ENCODE peak calls at places on chromosomes 3 and 15, in four cellular contexts. W, V, I and Y are unnamed samples. For H3K4me1, the result is how much of the 10 kb centered on the place peaks cover.

GRCh38 chr15:25233766-25234350 is 205.0 kb downstream of the UBE3A start:
- DNase-seq in V (no peak), W (no peak), I (no peak), Y (no peak)

GRCh38 chr3:23981136-23981535 is 36.0 kb downstream of the NR1D2 start:
- DNase-seq in W (no peak), V (no peak), I (no peak), Y (no peak)

GRCh38 chr3:42807929-42808328 is 1.3 kb upstream of the ACKR2 start:
- DNase-seq in I (no peak), V (no peak), W (no peak), Y (no peak)

GRCh38 chr3:24477090-24477656 is 17.5 kb downstream of the THRB start:
- DNase-seq in W (no peak), I (no peak), V (no peak), Y (no peak)

GRCh38 chr15:65761210-65761926 is 30.7 kb downstream of the DENND4A start:
- DNase-seq in V (no peak), I (no peak), W (no peak), Y (no peak)

GRCh38 chr3:108125550-108126071 is 34.8 kb upstream of the CD47 start:
- DNase-seq in V (no peak), W (no peak), I (no peak), Y (no peak)

GRCh38 chr3:33063651-33064051 is 33.3 kb downstream of the GLB1 start:
- DNase-seq in I (no peak), V (no peak), W (peak), Y (no peak)

GRCh38 chr15:50458301-50458700 is 34.1 kb downstream of the USP8 start:
- DNase-seq in V (no peak), I (no peak), W (peak), Y (no peak)

GRCh38 chr3:14467723-14468620 is 65.6 kb downstream of the SLC6A6 start:
- DNase-seq in W (peak), I (peak), V (peak), Y (peak)

GRCh38 chr3:105402287-105402801 is 35.6 kb downstream of the ALCAM start:
- DNase-seq in I (no peak), V (no peak), W (peak), Y (no peak)

GRCh38 chr3:59374812-59375211 is 325.0 kb upstream of the CFAP20DC start:
- DNase-seq in V (no peak), I (no peak), W (no peak), Y (no peak)

GRCh38 chr15:36331531-36332275 is 247.7 kb upstream of the CDIN1 start:
- DNase-seq in W (peak), V (no peak), I (no peak), Y (no peak)

GRCh38 chr15:100766225-100767001 is 113.2 kb upstream of the ALDH1A3 start:
- DNase-seq in V (no peak), I (no peak), W (no peak), Y (peak)

GRCh38 chr3:50517721-50518206 is 14.3 kb upstream of the CACNA2D2 start:
- DNase-seq in W (no peak), I (no peak), V (no peak), Y (no peak)
- H3K4me1 ChIP-seq in W (under half), I (under half), V (under half), Y (under half)

GRCh38 chr3:28449398-28449797 is 100.8 kb upstream of the AZI2 start:
- DNase-seq in W (no peak), I (no peak), V (no peak), Y (no peak)
- H3K27ac ChIP-seq in W (no peak), I (no peak), V (no peak), Y (no peak)

GRCh38 chr3:149391960-149392359 is 14.5 kb upstream of the TM4SF1 start:
- DNase-seq in W (no peak), V (no peak), I (no peak), Y (no peak)

GRCh38 chr3:149388714-149389417 is 11.4 kb upstream of the TM4SF1 start:
- DNase-seq in W (no peak), V (no peak), I (no peak), Y (no peak)

GRCh38 chr3:149388001-149388435 is 10.6 kb upstream of the TM4SF1 start:
- DNase-seq in V (no peak), I (no peak), W (peak), Y (no peak)

GRCh38 chr3:149390772-149391212 is 13.3 kb upstream of the TM4SF1 start:
- DNase-seq in W (peak), V (no peak), I (no peak), Y (no peak)

DNA sequence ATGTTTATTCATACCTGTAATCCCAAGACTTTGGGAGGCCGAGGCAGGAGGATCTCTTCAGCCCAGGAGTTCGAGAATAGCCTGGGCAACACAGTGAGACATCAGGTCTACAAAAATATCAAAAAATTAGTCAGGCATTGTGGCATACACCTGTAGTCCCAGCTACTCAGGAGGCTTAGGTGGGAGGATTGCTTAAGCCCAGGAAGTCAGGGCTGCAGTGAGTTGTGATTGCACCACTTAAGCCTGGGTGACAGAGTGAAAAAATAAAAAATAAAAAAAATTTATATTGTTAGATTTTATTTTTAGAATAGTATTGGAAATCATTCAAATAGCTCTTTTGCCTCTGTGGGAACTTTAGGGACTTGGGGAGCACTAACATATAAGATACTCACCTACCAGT is 12.9 kb upstream of the TM4SF1 start:
- DNase-seq in I (no peak), V (no peak), W (no peak), Y (no peak)
- H3K4me1 ChIP-seq in I (under half), V (under half), W (under half), Y (under half)

GRCh38 chr15:40280260-40281056 is 2.4 kb downstream of the ANKRD63 start:
- DNase-seq in V (no peak), I (no peak), W (no peak), Y (no peak)
- H3K27ac ChIP-seq in V (peak), I (no peak), W (no peak), Y (no peak)

DNA sequence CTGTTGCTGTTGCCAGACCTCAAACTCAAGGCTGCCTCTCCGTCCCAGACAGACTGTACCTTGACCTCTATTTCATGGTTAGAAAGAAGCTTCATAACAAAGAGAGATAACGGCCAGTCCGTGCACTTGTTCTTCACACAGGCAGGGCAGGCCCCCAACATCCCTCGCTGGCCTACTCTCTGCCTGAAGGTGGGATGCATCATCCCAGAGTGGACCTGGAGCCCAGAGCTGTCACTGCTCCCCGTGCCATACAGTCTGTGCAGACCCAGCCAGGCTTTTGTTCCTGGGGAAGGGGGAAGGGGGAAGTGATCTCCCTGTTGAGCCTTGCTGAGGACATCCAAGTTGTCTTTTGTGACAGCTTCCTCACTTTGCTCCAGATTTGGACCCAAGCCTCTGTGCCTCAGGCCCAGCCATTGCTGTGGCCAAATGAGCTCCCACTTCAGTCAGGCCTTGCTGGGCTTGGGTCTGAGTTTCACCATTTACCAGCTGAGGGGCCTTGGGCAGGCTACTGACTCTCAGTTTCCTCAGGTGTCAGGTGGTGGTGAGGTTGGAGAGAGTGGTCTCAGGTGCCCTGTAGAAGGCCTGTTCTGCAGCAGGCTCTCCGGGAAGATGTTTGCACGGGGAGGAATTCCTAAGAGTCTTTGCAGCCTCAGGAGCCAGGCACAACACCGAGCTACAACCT is 141.6 kb downstream of the DNAJB8 start:
- DNase-seq in V (no peak), I (peak), W (no peak), Y (no peak)
- H3K4me1 ChIP-seq in V (under half), I (under half), W (under half), Y (under half)

GRCh38 chr15:33067456-33067855 is 127.1 kb downstream of the FMN1 start:
- DNase-seq in I (no peak), W (peak), V (no peak), Y (peak)
- H3K27ac ChIP-seq in I (no peak), W (peak), V (no peak), Y (peak)

DNA sequence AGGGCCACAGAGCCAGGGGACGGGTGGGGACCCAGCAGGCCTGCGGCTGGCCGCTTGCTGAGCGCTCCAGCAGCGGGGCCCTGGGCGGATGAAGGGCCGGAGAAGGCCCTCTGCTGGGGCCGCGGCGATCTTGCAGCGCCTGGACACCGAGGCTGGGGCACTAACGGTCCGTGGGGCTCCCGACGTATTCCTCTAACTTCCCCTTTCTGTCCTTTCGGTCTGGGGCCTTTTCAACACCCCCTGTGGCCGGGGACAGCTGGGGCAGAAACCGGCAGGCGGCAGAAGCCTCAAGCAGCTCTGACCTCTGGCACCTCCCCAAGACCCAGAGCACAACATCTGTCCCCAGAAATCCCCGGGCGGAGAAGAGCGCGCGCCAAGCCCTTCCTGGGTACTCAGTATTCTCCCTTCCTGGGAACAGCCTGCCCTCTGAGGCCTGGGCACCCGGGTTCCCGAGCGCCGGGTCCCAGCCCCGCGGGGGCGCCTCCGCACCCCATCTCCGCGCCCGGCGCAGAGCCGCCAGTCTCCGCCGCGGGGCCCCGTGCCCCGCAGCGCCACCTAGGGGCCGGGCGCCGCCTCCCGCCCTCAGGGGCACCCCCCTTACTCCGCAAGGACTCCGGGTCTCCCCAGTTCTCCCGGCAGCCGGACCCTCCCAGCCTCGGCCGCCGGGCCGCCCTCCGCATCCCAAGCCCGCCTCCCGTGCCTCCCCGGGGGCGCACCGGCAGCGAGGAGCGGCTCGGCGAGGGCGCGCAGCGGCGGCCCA is 587 bp upstream of the SLCO3A1 start:
- DNase-seq in V (peak), W (peak), I (peak), Y (peak)
- H3K4me1 ChIP-seq in V (under half), W (under half), I (under half), Y (under half)

DNA sequence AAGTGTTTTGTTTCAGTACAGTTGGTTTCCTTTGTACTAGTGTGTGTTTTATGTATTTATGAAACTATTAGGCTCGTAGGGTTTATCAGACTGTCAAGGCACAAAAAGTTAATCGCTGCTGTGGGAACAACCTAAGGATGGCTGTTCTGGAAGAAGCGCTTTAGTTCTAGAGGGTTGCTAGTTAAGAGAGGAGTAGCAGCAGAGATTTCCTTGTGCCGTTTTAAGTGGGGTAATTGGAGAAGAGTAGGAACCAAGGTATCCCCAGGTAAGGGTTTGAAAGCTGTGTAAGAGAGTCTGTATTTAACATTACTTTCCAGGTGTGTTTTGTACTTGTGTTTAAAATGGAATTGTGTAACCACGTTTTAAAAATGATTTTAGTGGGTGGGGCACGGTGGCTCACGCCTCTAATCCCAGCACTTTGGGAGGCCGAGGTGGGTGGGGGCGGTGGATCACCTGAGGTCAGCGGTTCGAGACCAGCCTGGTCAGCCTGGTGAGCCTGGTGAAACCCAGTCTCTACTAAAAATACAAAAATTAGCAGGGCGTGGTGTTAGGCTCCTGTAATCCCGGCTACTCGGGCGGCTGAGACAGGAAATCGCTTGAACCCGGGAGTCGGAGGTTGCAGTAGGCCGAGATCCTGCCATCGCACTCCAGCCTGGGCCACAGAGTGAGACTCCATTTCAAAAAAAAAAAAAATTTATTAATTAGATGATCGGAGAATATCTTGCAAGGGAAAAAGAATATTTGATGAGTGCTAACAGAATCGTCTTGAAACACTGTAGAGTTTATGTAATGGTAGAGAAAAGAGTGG is 2.6 kb downstream of the MORF4L1 start:
- DNase-seq in V (no peak), I (no peak), W (no peak), Y (no peak)
- H3K27ac ChIP-seq in V (peak), I (peak), W (peak), Y (no peak)

GRCh38 chr3:195893516-195893915 is 14.8 kb downstream of the TNK2 start:
- DNase-seq in I (no peak), V (no peak), W (no peak), Y (peak)
- H3K4me1 ChIP-seq in I (half or more), V (half or more), W (under half), Y (under half)

GRCh38 chr3:12229896-12230295 is 59.0 kb upstream of the PPARG start:
- DNase-seq in I (no peak), W (peak), V (no peak), Y (no peak)
- H3K27ac ChIP-seq in I (no peak), W (no peak), V (no peak), Y (no peak)